ENCODE peak calls at places on chromosomes 12 and 14, in six cellular contexts. U, L, X, A, S and B are unnamed samples.

GRCh38 chr12:108052260-108052659 is 76.8 kb upstream of the WSCD2 start:
- DNase-seq in U (no peak), A (no peak), S (no peak), L (no peak), X (no peak), B (no peak)

GRCh38 chr14:94483729-94484275 is 7.8 kb upstream of the SERPINA9 start:
- DNase-seq in X (peak), U (no peak), L (no peak), A (no peak), S (no peak), B (no peak)

GRCh38 chr12:132593938-132594358 is 16.4 kb downstream of the LRCOL1 start:
- DNase-seq in X (peak), U (no peak), L (peak), S (peak), A (peak), B (peak)

GRCh38 chr14:91636604-91637003 is 95.3 kb downstream of the CATSPERB start:
- DNase-seq in A (no peak), X (peak), U (no peak), L (no peak), S (no peak), B (no peak)

GRCh38 chr12:124679047-124679446 is 111.6 kb upstream of the NCOR2 start:
- DNase-seq in A (no peak), S (no peak), X (no peak), U (no peak), L (no peak), B (no peak)

GRCh38 chr14:104304451-104305351 is 166.3 kb downstream of the KIF26A start:
- DNase-seq in L (no peak), A (no peak), U (no peak), X (no peak), S (no peak), B (no peak)

GRCh38 chr12:93668919-93669418 is 8.2 kb upstream of the CRADD start:
- DNase-seq in L (no peak), S (no peak), U (no peak), X (no peak), A (no peak), B (no peak)

GRCh38 chr12:83805137-83805818 is 1107.3 kb downstream of the SLC6A15 start:
- DNase-seq in A (no peak), X (no peak), S (no peak), L (no peak), U (no peak), B (no peak)

GRCh38 chr12:45017916-45018315 is 33.0 kb downstream of the DBX2 start:
- DNase-seq in U (no peak), L (no peak), S (no peak), X (no peak), A (no peak), B (no peak)

GRCh38 chr12:39831587-39832315 is 212.1 kb upstream of the ABCD2 start:
- DNase-seq in S (no peak), X (peak), A (no peak), U (no peak), L (peak), B (peak)

GRCh38 chr12:117051380-117051779 is 47.8 kb downstream of the TESC start:
- DNase-seq in S (no peak), U (no peak), X (no peak), L (no peak), A (no peak), B (no peak)

GRCh38 chr12:121893901-121894540 is 5.4 kb downstream of the PSMD9 start:
- DNase-seq in U (no peak), X (peak), S (peak), A (no peak), L (peak), B (no peak)

GRCh38 chr12:45707241-45707857 is 22.2 kb upstream of the ARID2 start:
- DNase-seq in L (no peak), A (no peak), S (no peak), X (no peak), U (no peak), B (no peak)

GRCh38 chr12:4282892-4283511 is 9.4 kb downstream of the CCND2 start:
- DNase-seq in X (no peak), L (no peak), U (no peak), A (no peak), S (peak), B (no peak)

GRCh38 chr12:49309361-49309760 is 13.7 kb upstream of the TROAP start:
- DNase-seq in A (no peak), X (no peak), U (no peak), L (no peak), S (no peak), B (no peak)

GRCh38 chr12:57280234-57281062 is 29.5 kb upstream of the STAC3 start:
- DNase-seq in X (peak), A (peak), L (peak), S (peak), U (peak), B (peak)

GRCh38 chr14:101125313-101125712 is 221.8 kb upstream of the RTL1 start:
- DNase-seq in A (no peak), X (no peak), S (no peak), L (no peak), U (no peak), B (no peak)

GRCh38 chr14:53715390-53715730 is 241.3 kb downstream of the BMP4 start:
- DNase-seq in L (peak), A (no peak), S (no peak), U (no peak), X (peak), B (no peak)

GRCh38 chr14:96586921-96587822 is 85.0 kb downstream of the PAPOLA start:
- DNase-seq in X (no peak), S (peak), L (no peak), U (no peak), A (no peak), B (no peak)

GRCh38 chr12:54145844-54146243 is 42.9 kb downstream of the SMUG1 start:
- DNase-seq in X (no peak), U (no peak), L (no peak), S (no peak), A (no peak), B (no peak)

GRCh38 chr14:31206536-31207286 is 882 bp downstream of the HECTD1 start:
- DNase-seq in A (peak), L (peak), S (peak), U (peak), X (no peak), B (peak)

GRCh38 chr14:71680733-71681387 is 251.4 kb upstream of the RGS6 start:
- DNase-seq in L (no peak), S (peak), X (no peak), A (no peak), U (no peak), B (no peak)

GRCh38 chr12:121448771-121449315 is 48.9 kb downstream of the RNF34 start:
- DNase-seq in X (no peak), L (no peak), S (no peak), U (no peak), A (no peak), B (no peak)

GRCh38 chr14:95832012-95832411 is 44.6 kb upstream of the TUNAR start:
- DNase-seq in S (peak), X (no peak), A (no peak), U (no peak), L (no peak), B (no peak)

GRCh38 chr12:56521590-56522371 is at the start of gene RBMS2:
- DNase-seq in U (no peak), L (peak), S (peak), A (peak), X (peak), B (peak)